ENCODE peak calls at places on chromosomes 7 and 10, in eight cellular contexts. R is progenitor cell of endocrine pancreas; T is hepatocyte; G is OCI-LY7; K is substantia nigra; Q is AG04450; W is activated CD8-positive, alpha-beta memory T cell treated with anti-CD3 and anti-CD28 coated beads, Interleukin-2, amount 50 U/mL, for 4 hours; C is WTC11. V is an unnamed sample.
A peak's percentile ranks its signal among the peaks of the same experiment; 100 is the strongest.

GRCh38 chr10:34223658-34224057 is 591.4 kb downstream of the PARD3 start:
- DNase-seq in T (no peak), W (no peak), K (no peak), R (no peak), G (no peak), Q (no peak), C (no peak), V (no peak)

GRCh38 chr10:129779126-129779525 is 184.9 kb downstream of the EBF3 start:
- DNase-seq in G (no peak), K (no peak), T (no peak), R (no peak), Q (no peak), C (no peak), W (no peak), V (no peak)

GRCh38 chr7:77328669-77329068 is 87.5 kb downstream of the GSAP start:
- DNase-seq in K (no peak), C (no peak), R (no peak), G (no peak), T (no peak), W (no peak), Q (no peak), V (no peak)

GRCh38 chr7:100506356-100506930 is 22.7 kb downstream of the NYAP1 start:
- DNase-seq in C (no peak), G (no peak), T (peak; percentile 18), K (no peak), Q (no peak), R (no peak), W (no peak), V (no peak)

GRCh38 chr10:128125416-128125943 is 743 bp downstream of the MKI67 start:
- DNase-seq in C (no peak), R (no peak), K (no peak), W (no peak), G (peak; percentile 47), Q (no peak), T (peak; percentile 51), V (no peak)

GRCh38 chr7:101942603-101943210 is 125.3 kb downstream of the CUX1 start:
- DNase-seq in T (no peak), G (no peak), Q (no peak), R (no peak), C (no peak), K (no peak), W (no peak), V (no peak)

GRCh38 chr7:54014765-54015164 is 527.4 kb upstream of the VSTM2A start:
- DNase-seq in T (no peak), K (no peak), C (no peak), R (no peak), G (no peak), Q (no peak), W (no peak), V (no peak)

GRCh38 chr7:156158213-156158612 is 345.9 kb upstream of the SHH start:
- DNase-seq in G (no peak), R (no peak), T (no peak), C (no peak), K (no peak), Q (no peak), W (no peak), V (no peak)

GRCh38 chr10:71837085-71837827 is 13.8 kb downstream of the PSAP start:
- DNase-seq in T (no peak), W (no peak), Q (no peak), G (peak; percentile 77), R (no peak), C (peak; percentile 55), K (no peak), V (no peak)

GRCh38 chr7:104946338-104946737 is 67.7 kb upstream of the KMT2E start:
- DNase-seq in R (no peak), K (no peak), W (no peak), T (no peak), C (no peak), G (no peak), Q (no peak), V (no peak)

GRCh38 chr7:105779856-105780815 is 96.3 kb downstream of the ATXN7L1 start:
- DNase-seq in Q (no peak), W (no peak), K (no peak), G (no peak), R (no peak), C (no peak), T (no peak), V (no peak)

GRCh38 chr7:8823486-8823885 is 390.1 kb downstream of the NXPH1 start:
- DNase-seq in C (no peak), K (no peak), R (no peak), W (no peak), Q (no peak), G (no peak), T (no peak), V (no peak)

GRCh38 chr7:121041516-121042148 is 53.1 kb downstream of the CPED1 start:
- DNase-seq in Q (no peak), C (no peak), T (no peak), W (no peak), K (no peak), G (no peak), R (no peak), V (no peak)

GRCh38 chr10:114243661-114244060 is 4.6 kb downstream of the VWA2 start:
- DNase-seq in R (no peak), C (no peak), T (no peak), G (no peak), Q (no peak), K (no peak), W (no peak), V (no peak)

GRCh38 chr10:29993319-29993876 is 66.0 kb downstream of the JCAD start:
- DNase-seq in W (no peak), K (no peak), C (no peak), R (no peak), G (no peak), Q (no peak), T (no peak), V (no peak)

GRCh38 chr10:13414855-13415254 is 66.8 kb upstream of the SEPHS1 start:
- DNase-seq in W (no peak), G (no peak), T (peak; percentile 59), K (no peak), C (peak; percentile 62), Q (no peak), R (no peak), V (no peak)

GRCh38 chr7:108634535-108634934 is 64.9 kb downstream of the DNAJB9 start:
- DNase-seq in T (no peak), K (no peak), Q (no peak), R (no peak), C (no peak), W (no peak), G (no peak), V (no peak)

GRCh38 chr7:51233375-51233774 is 83.2 kb downstream of the COBL start:
- DNase-seq in K (no peak), T (no peak), Q (no peak), R (no peak), C (no peak), W (no peak), G (no peak), V (no peak)

GRCh38 chr7:36723951-36724664 is at the start of gene AOAH:
- DNase-seq in G (no peak), T (no peak), Q (no peak), R (no peak), C (no peak), K (no peak), W (peak; percentile 66), V (no peak)

GRCh38 chr7:18356195-18356645 is 139.3 kb upstream of the HDAC9 start:
- DNase-seq in C (no peak), G (peak; percentile 66), Q (no peak), W (no peak), T (peak; percentile 23), K (no peak), R (no peak), V (no peak)

GRCh38 chr7:1447551-1448244 is 11.6 kb downstream of the MICALL2 start:
- DNase-seq in W (no peak), K (no peak), C (no peak), G (no peak), Q (no peak), T (no peak), R (no peak), V (peak; percentile 36)

GRCh38 chr10:132396495-132397035 is 435 bp upstream of the PWWP2B start:
- DNase-seq in K (no peak), Q (no peak), T (peak; percentile 90), C (no peak), G (peak; percentile 57), W (peak; percentile 68), R (peak; percentile 62), V (no peak)

GRCh38 chr10:117533507-117534281 is 8.9 kb upstream of the EMX2 start:
- DNase-seq in R (no peak), T (no peak), K (no peak), Q (no peak), W (no peak), C (no peak), G (no peak), V (no peak)

GRCh38 chr7:96933067-96933645 is 72.2 kb upstream of the DLX6 start:
- DNase-seq in G (no peak), K (no peak), T (peak; percentile 25), C (no peak), W (no peak), Q (no peak), R (no peak), V (no peak)

GRCh38 chr10:35998036-35998435 is 355.9 kb upstream of the FZD8 start:
- DNase-seq in G (no peak), C (no peak), Q (no peak), W (no peak), R (no peak), T (no peak), K (no peak), V (no peak)

GRCh38 chr10:105691811-105692210 is 1050.7 kb downstream of the SORCS3 start:
- DNase-seq in K (no peak), R (no peak), Q (no peak), G (peak; percentile 19), T (peak; percentile 37), C (peak; percentile 11), W (no peak), V (no peak)

GRCh38 chr7:55549457-55549856 is 22.8 kb downstream of the VOPP1 start:
- DNase-seq in C (no peak), K (no peak), R (no peak), G (peak; percentile 71), W (no peak), T (no peak), Q (no peak), V (no peak)

GRCh38 chr10:43230101-43230908 is 36.6 kb downstream of the RASGEF1A start:
- DNase-seq in W (peak; percentile 14), T (no peak), K (no peak), G (no peak), C (peak; percentile 46), Q (no peak), R (peak; percentile 9), V (no peak)

GRCh38 chr10:92387289-92387940 is 96.4 kb downstream of the MARCHF5 start:
- DNase-seq in Q (peak; percentile 16), C (peak; percentile 96), W (no peak), G (peak; percentile 58), K (no peak), R (peak; percentile 68), T (peak; percentile 89), V (no peak)

GRCh38 chr7:37040330-37040729 is 316.0 kb upstream of the AOAH start:
- DNase-seq in W (no peak), C (no peak), T (no peak), Q (peak; percentile 27), R (no peak), K (no peak), G (no peak), V (no peak)

GRCh38 chr10:72574636-72575035 is 51.2 kb downstream of the MICU1 start:
- DNase-seq in W (no peak), K (no peak), G (no peak), R (no peak), T (no peak), C (no peak), Q (no peak), V (no peak)

GRCh38 chr7:155258233-155258575 is 39.5 kb upstream of the INSIG1 start:
- DNase-seq in T (no peak), Q (peak; percentile 37), K (no peak), G (no peak), C (no peak), R (no peak), W (no peak), V (no peak)

GRCh38 chr10:124339951-124340760 is 78.6 kb downstream of the OAT start:
- DNase-seq in T (peak; percentile 31), K (no peak), C (no peak), Q (peak; percentile 78), G (no peak), W (no peak), R (no peak), V (no peak)

GRCh38 chr10:69337312-69338132 is 59.2 kb downstream of the HK1 start:
- DNase-seq in G (no peak), K (no peak), Q (peak; percentile 34), R (no peak), W (no peak), T (peak; percentile 57), C (no peak), V (no peak)

V was measured in caudate nucleus.